ENCODE peak calls at places on chromosomes 5 and 9, in five cellular contexts. N is GM20000; O is activated CD8-positive, alpha-beta memory T cell treated with anti-CD3 and anti-CD28 coated beads for 48 hours; Z is sciatic nerve; Y is GM23248. C is an unnamed sample.

GRCh38 chr5:61915646-61916045 is 390.4 kb upstream of the KIF2A start:
- DNase-seq in N (no peak), O (no peak), Z (no peak), Y (no peak), C (no peak)

GRCh38 chr9:127065592-127065991 is 56.8 kb downstream of the ANGPTL2 start:
- DNase-seq in N (no peak), O (no peak), Z (no peak), Y (peak), C (peak)

GRCh38 chr9:86978986-86979385 is 31.7 kb upstream of the GAS1 start:
- DNase-seq in N (no peak), O (no peak), Z (no peak), Y (no peak), C (no peak)

GRCh38 chr5:129384736-129385135 is 75.4 kb upstream of the ADAMTS19 start:
- DNase-seq in N (no peak), O (no peak), Z (no peak), Y (no peak), C (peak)

GRCh38 chr5:78537821-78538220 is 110.8 kb downstream of the LHFPL2 start:
- DNase-seq in N (peak), O (no peak), Z (no peak), Y (peak), C (peak)

GRCh38 chr9:111928342-111928720 is 31.7 kb downstream of the UGCG start:
- DNase-seq in N (no peak), O (no peak), Z (no peak), Y (peak), C (no peak)

GRCh38 chr5:67493676-67494075 is 297.1 kb upstream of the CD180 start:
- DNase-seq in N (peak), O (no peak), Z (no peak), Y (peak), C (no peak)

GRCh38 chr9:84573098-84573497 is 96.4 kb upstream of the NTRK2 start:
- DNase-seq in N (no peak), O (no peak), Z (no peak), Y (no peak), C (no peak)

GRCh38 chr9:109986423-109987055 is 206.5 kb downstream of the PALM2AKAP2 start:
- DNase-seq in N (no peak), O (no peak), Z (no peak), Y (peak), C (peak)

GRCh38 chr5:21823588-21823987 is 1029.6 kb downstream of the CDH12 start:
- DNase-seq in N (no peak), O (no peak), Z (no peak), Y (no peak), C (peak)

GRCh38 chr9:131732636-131733340 is 7.1 kb downstream of the RAPGEF1 start:
- DNase-seq in N (no peak), O (no peak), Z (no peak), Y (no peak), C (no peak)

GRCh38 chr5:170266570-170267379 is 30.8 kb downstream of the LCP2 start:
- DNase-seq in N (no peak), O (no peak), Z (no peak), Y (no peak), C (no peak)

GRCh38 chr9:138066049-138066448 is 188.5 kb downstream of the CACNA1B start:
- DNase-seq in N (no peak), O (no peak), Z (peak), Y (no peak), C (no peak)

GRCh38 chr5:80867233-80867632 is 92.9 kb upstream of the RASGRF2 start:
- DNase-seq in N (no peak), O (no peak), Z (no peak), Y (peak), C (no peak)

GRCh38 chr9:92970467-92970923 is 23.2 kb downstream of the FGD3 start:
- DNase-seq in N (no peak), O (no peak), Z (no peak), Y (peak), C (peak)

GRCh38 chr5:131262953-131263541 is 806 bp upstream of the CDC42SE2 start:
- DNase-seq in N (peak), O (no peak), Z (no peak), Y (peak), C (peak)

GRCh38 chr9:126992427-126992826 is 77.8 kb downstream of the RALGPS1 start:
- DNase-seq in N (no peak), O (no peak), Z (no peak), Y (no peak), C (no peak)

GRCh38 chr9:87214991-87215390 is 267.7 kb upstream of the GAS1 start:
- DNase-seq in N (no peak), O (no peak), Z (no peak), Y (no peak), C (no peak)

GRCh38 chr5:61089351-61089750 is 72.9 kb downstream of the SMIM15 start:
- DNase-seq in N (no peak), O (no peak), Z (no peak), Y (no peak), C (no peak)

GRCh38 chr9:17470449-17470848 is 108.4 kb upstream of the SH3GL2 start:
- DNase-seq in N (no peak), O (no peak), Z (no peak), Y (no peak), C (no peak)

GRCh38 chr5:455806-456205 is 12.8 kb downstream of the EXOC3 start:
- DNase-seq in N (no peak), O (no peak), Z (no peak), Y (no peak), C (no peak)

GRCh38 chr5:118146824-118147223 is 841.5 kb downstream of the DTWD2 start:
- DNase-seq in N (no peak), O (no peak), Z (no peak), Y (no peak), C (no peak)

GRCh38 chr9:127140181-127140580 is 17.7 kb upstream of the ANGPTL2 start:
- DNase-seq in N (no peak), O (no peak), Z (no peak), Y (no peak), C (no peak)

GRCh38 chr5:36273809-36274526 is 27.7 kb downstream of the RANBP3L start:
- DNase-seq in N (no peak), O (no peak), Z (no peak), Y (no peak), C (no peak)

GRCh38 chr5:107469485-107469884 is 201.3 kb downstream of the EFNA5 start:
- DNase-seq in N (no peak), O (no peak), Z (no peak), Y (peak), C (peak)

GRCh38 chr5:36059571-36060515 is 6.8 kb downstream of the UGT3A2 start:
- DNase-seq in N (no peak), O (no peak), Z (no peak), Y (peak), C (no peak)

GRCh38 chr5:81163641-81164040 is 69.5 kb upstream of the CKMT2 start:
- DNase-seq in N (no peak), O (no peak), Z (no peak), Y (no peak), C (no peak)

GRCh38 chr5:154993461-154993860 is 20.1 kb upstream of the KIF4B start:
- DNase-seq in N (no peak), O (no peak), Z (no peak), Y (no peak), C (no peak)

GRCh38 chr5:109589983-109590382 is 99.7 kb upstream of the MAN2A1 start:
- DNase-seq in N (no peak), O (no peak), Z (no peak), Y (peak), C (no peak)

GRCh38 chr9:109166771-109167601 is at the start of gene FRRS1L:
- DNase-seq in N (no peak), O (no peak), Z (no peak), Y (peak), C (no peak)

GRCh38 chr9:133448487-133448972 is 11.2 kb upstream of the CACFD1 start:
- DNase-seq in N (no peak), O (no peak), Z (no peak), Y (no peak), C (no peak)

GRCh38 chr9:126623667-126624452 is 10.1 kb downstream of the LMX1B start:
- DNase-seq in N (no peak), O (no peak), Z (no peak), Y (no peak), C (no peak)

GRCh38 chr5:10475931-10476687 is 34.4 kb downstream of the ROPN1L start:
- DNase-seq in N (no peak), O (no peak), Z (no peak), Y (no peak), C (no peak)

GRCh38 chr9:2427016-2427891 is 194.3 kb upstream of the VLDLR start:
- DNase-seq in N (no peak), O (no peak), Z (no peak), Y (peak), C (no peak)

GRCh38 chr5:41517909-41518308 is 7.5 kb upstream of the PLCXD3 start:
- DNase-seq in N (no peak), O (no peak), Z (no peak), Y (peak), C (no peak)

GRCh38 chr9:68768619-68769018 is 63.6 kb downstream of the PIP5K1B start:
- DNase-seq in N (no peak), O (no peak), Z (no peak), Y (no peak), C (no peak)

GRCh38 chr5:74595143-74595915 is 45.2 kb downstream of the ENC1 start:
- DNase-seq in N (no peak), O (no peak), Z (no peak), Y (peak), C (peak)